ENCODE peak calls at places on chromosomes 12 and 14, in four cellular contexts. S is H1, D is K562, Y is HepG2. O is an unnamed sample.

GRCh38 chr14:96100171-96101064 is 61.3 kb downstream of the C14orf132 start:
- DNase-seq in Y (peak), D (peak), S (peak), O (peak)

GRCh38 chr12:583251-583869 is 79.9 kb downstream of the NINJ2 start:
- DNase-seq in D (no peak), S (no peak), Y (peak), O (no peak)

GRCh38 chr12:124296295-124296915 is 1.5 kb downstream of the RFLNA start:
- DNase-seq in D (no peak), Y (no peak), S (no peak), O (no peak)

GRCh38 chr14:49405291-49405690 is 180.9 kb downstream of the RPS29 start:
- DNase-seq in S (no peak), Y (no peak), D (no peak), O (no peak)

GRCh38 chr12:120709976-120710804 is at the start of gene UNC119B:
- DNase-seq in D (peak), Y (no peak), S (no peak), O (no peak)

GRCh38 chr12:3049596-3050314 is 27.4 kb upstream of the TSPAN9 start:
- DNase-seq in D (no peak), S (no peak), Y (no peak), O (no peak)

GRCh38 chr12:43357141-43357540 is 194.9 kb downstream of the ADAMTS20 start:
- DNase-seq in D (no peak), Y (no peak), S (no peak), O (no peak)

GRCh38 chr12:66596189-66596588 is 82.7 kb downstream of the GRIP1 start:
- DNase-seq in D (no peak), Y (no peak), S (no peak), O (no peak)

GRCh38 chr12:67658486-67658885 is 9.9 kb downstream of the DYRK2 start:
- DNase-seq in Y (no peak), S (no peak), D (no peak), O (no peak)

GRCh38 chr12:56377989-56378316 is 15.3 kb upstream of the APOF start:
- DNase-seq in D (no peak), Y (no peak), S (no peak), O (no peak)
- TF ChIP-seq RAD21 in D (no peak), Y (no peak), S (no peak), O (no peak)

GRCh38 chr12:29164477-29165163 is 15.5 kb downstream of the FAR2 start:
- DNase-seq in S (no peak), D (peak), Y (no peak), O (no peak)
- TF ChIP-seq SIN3A in S (no peak), D (no peak), Y (no peak), O (no peak)

DNA sequence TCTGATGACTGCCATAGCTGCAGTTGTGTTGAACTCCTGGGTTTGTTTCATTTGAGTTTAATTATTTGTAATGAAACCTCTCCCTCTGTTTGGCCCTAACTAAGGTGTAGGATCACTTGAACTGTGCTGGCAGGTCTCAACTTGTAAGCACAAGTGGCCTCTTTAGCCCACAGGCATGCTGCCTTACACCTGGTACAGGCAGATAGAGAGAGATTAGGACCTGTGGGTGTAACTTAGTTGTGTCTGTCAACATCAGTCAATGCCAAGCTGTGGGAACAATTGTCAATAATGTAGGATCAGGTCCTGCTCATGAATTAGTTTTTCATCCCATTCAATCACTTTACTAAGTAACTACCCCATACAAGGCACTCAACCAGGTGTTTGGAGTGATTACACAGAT is 263.0 kb upstream of the G2E3 start:
- DNase-seq in Y (no peak), D (peak), S (no peak), O (no peak)
- TF ChIP-seq ATF3 in Y (no peak), D (no peak), S (no peak), O (no peak)

GRCh38 chr14:64293976-64294671 is at the start of gene ESR2:
- DNase-seq in S (peak), Y (no peak), D (peak), O (no peak)

GRCh38 chr14:64298773-64299172 is 4.6 kb upstream of the ESR2 start:
- DNase-seq in S (no peak), D (no peak), Y (peak), O (no peak)

GRCh38 chr14:64296561-64296960 is 2.4 kb upstream of the ESR2 start:
- DNase-seq in Y (no peak), D (no peak), S (no peak), O (no peak)

GRCh38 chr14:64292197-64292596 is 2.0 kb downstream of the ESR2 start:
- DNase-seq in D (no peak), Y (no peak), S (no peak), O (no peak)

DNA sequence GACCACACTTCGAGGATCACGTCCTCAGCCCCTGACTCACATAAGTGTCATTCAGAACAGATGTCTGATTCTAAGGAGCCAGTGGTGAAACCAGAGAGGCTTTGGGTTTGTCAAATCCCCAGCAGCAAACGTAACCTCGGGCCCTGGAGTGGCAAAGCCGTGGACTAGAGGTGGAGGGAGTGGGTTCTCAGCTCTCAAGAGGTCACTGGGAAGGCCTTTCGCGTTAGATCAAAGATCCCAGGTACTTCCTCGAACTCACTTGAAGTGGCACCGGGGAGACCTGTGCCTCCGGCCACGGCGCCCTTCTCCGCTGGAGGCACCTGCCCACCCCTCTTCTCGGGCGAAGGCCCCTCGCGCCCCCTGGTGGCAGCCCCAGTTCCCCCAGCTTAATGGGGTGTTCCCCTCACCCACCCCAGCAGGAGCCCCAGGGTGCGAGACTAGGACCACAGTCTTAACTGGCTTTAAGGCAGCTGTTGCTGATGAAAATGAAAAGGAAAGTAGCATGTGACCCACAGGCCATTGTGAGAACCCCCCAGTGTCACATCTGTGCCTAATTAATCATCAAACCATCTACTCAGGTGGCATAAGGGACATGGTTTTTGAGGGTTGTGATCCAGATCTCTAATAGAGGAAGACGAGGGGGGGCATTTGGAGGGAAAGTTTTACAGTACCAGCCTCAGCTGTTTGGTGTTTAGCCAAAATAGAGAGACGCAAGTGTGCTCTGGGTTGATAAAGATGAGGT is 672 bp upstream of the ESR2 start:
- DNase-seq in S (peak), D (peak), Y (peak), O (peak)
- TF ChIP-seq RAD21 in S (peak), D (peak), Y (peak), O (peak)

GRCh38 chr14:101126376-101127130 is 223.0 kb upstream of the RTL1 start:
- DNase-seq in D (no peak), Y (no peak), S (no peak), O (no peak)
- TF ChIP-seq SIN3A in D (no peak), Y (no peak), S (no peak), O (no peak)

GRCh38 chr12:69553626-69554248 is 31.5 kb upstream of the CCT2 start:
- DNase-seq in Y (peak), S (no peak), D (no peak), O (no peak)
- TF ChIP-seq ATF3 in Y (no peak), S (no peak), D (no peak), O (no peak)

GRCh38 chr14:30108975-30109700 is 181.5 kb upstream of the PRKD1 start:
- DNase-seq in D (no peak), S (no peak), Y (no peak), O (no peak)
- TF ChIP-seq RAD21 in D (no peak), S (no peak), Y (no peak), O (no peak)

GRCh38 chr14:105123981-105124836 is 44.4 kb downstream of the JAG2 start:
- DNase-seq in Y (no peak), S (no peak), D (no peak), O (no peak)
- TF ChIP-seq SIN3A in Y (no peak), S (no peak), D (no peak), O (no peak)

GRCh38 chr14:33914676-33915516 is 36.0 kb downstream of the EGLN3 start:
- DNase-seq in Y (no peak), S (no peak), D (peak), O (peak)
- TF ChIP-seq ATF3 in Y (no peak), S (no peak), D (peak), O (no peak)

O was measured in HCT116.